ENCODE peak calls at places on chromosomes 4 and X, in eight cellular contexts. One of them, this sample, is unnamed.

GRCh38 chrX:54248309-54248708 is 65.3 kb upstream of the FAM120C start:
- DNase-seq in astrocyte: peak
- DNase-seq in lower leg skin: no peak
- DNase-seq in aorta: no peak
- DNase-seq in RWPE2: no peak
- DNase-seq in lower lobe of right lung: no peak
- DNase-seq in fibroblast of pulmonary artery: peak
- DNase-seq in bronchial epithelial cell: peak
- DNase-seq in this sample: no peak

GRCh38 chr4:23368081-23368697 is 521.7 kb downstream of the PPARGC1A start:
- DNase-seq in astrocyte: no peak
- DNase-seq in lower leg skin: no peak
- DNase-seq in aorta: no peak
- DNase-seq in RWPE2: no peak
- DNase-seq in lower lobe of right lung: no peak
- DNase-seq in fibroblast of pulmonary artery: no peak
- DNase-seq in bronchial epithelial cell: peak
- DNase-seq in this sample: no peak

GRCh38 chr4:95549246-95550138 is 719 bp upstream of the UNC5C start:
- DNase-seq in astrocyte: peak
- DNase-seq in lower leg skin: no peak
- DNase-seq in aorta: peak
- DNase-seq in RWPE2: no peak
- DNase-seq in lower lobe of right lung: peak
- DNase-seq in fibroblast of pulmonary artery: peak
- DNase-seq in bronchial epithelial cell: no peak
- DNase-seq in this sample: peak

GRCh38 chr4:144646523-144647094 is 653 bp downstream of the HHIP start:
- DNase-seq in astrocyte: no peak
- DNase-seq in lower leg skin: no peak
- DNase-seq in aorta: no peak
- DNase-seq in RWPE2: no peak
- DNase-seq in lower lobe of right lung: no peak
- DNase-seq in fibroblast of pulmonary artery: peak
- DNase-seq in bronchial epithelial cell: no peak
- DNase-seq in this sample: no peak

GRCh38 chr4:44927361-44928061 is 201.2 kb upstream of the GNPDA2 start:
- DNase-seq in astrocyte: peak
- DNase-seq in lower leg skin: no peak
- DNase-seq in aorta: no peak
- DNase-seq in RWPE2: no peak
- DNase-seq in lower lobe of right lung: no peak
- DNase-seq in fibroblast of pulmonary artery: peak
- DNase-seq in bronchial epithelial cell: peak
- DNase-seq in this sample: no peak

GRCh38 chr4:78672441-78672815 is 103.7 kb upstream of the BMP2K start:
- DNase-seq in astrocyte: no peak
- DNase-seq in lower leg skin: no peak
- DNase-seq in aorta: no peak
- DNase-seq in RWPE2: no peak
- DNase-seq in lower lobe of right lung: no peak
- DNase-seq in fibroblast of pulmonary artery: no peak
- DNase-seq in bronchial epithelial cell: no peak
- DNase-seq in this sample: no peak

GRCh38 chrX:2710041-2710471 is 19.0 kb downstream of the CD99 start:
- DNase-seq in astrocyte: peak
- DNase-seq in lower leg skin: no peak
- DNase-seq in aorta: no peak
- DNase-seq in RWPE2: no peak
- DNase-seq in lower lobe of right lung: no peak
- DNase-seq in fibroblast of pulmonary artery: peak
- DNase-seq in bronchial epithelial cell: peak
- DNase-seq in this sample: no peak

GRCh38 chr4:159837071-159837470 is 734.2 kb downstream of the RAPGEF2 start:
- DNase-seq in astrocyte: no peak
- DNase-seq in lower leg skin: no peak
- DNase-seq in aorta: no peak
- DNase-seq in RWPE2: no peak
- DNase-seq in lower lobe of right lung: no peak
- DNase-seq in fibroblast of pulmonary artery: no peak
- DNase-seq in bronchial epithelial cell: no peak
- DNase-seq in this sample: no peak

GRCh38 chr4:8471211-8471875 is 30.8 kb downstream of the TRMT44 start:
- DNase-seq in astrocyte: no peak
- DNase-seq in lower leg skin: no peak
- DNase-seq in aorta: no peak
- DNase-seq in RWPE2: no peak
- DNase-seq in lower lobe of right lung: no peak
- DNase-seq in fibroblast of pulmonary artery: no peak
- DNase-seq in bronchial epithelial cell: no peak
- DNase-seq in this sample: no peak

DNA sequence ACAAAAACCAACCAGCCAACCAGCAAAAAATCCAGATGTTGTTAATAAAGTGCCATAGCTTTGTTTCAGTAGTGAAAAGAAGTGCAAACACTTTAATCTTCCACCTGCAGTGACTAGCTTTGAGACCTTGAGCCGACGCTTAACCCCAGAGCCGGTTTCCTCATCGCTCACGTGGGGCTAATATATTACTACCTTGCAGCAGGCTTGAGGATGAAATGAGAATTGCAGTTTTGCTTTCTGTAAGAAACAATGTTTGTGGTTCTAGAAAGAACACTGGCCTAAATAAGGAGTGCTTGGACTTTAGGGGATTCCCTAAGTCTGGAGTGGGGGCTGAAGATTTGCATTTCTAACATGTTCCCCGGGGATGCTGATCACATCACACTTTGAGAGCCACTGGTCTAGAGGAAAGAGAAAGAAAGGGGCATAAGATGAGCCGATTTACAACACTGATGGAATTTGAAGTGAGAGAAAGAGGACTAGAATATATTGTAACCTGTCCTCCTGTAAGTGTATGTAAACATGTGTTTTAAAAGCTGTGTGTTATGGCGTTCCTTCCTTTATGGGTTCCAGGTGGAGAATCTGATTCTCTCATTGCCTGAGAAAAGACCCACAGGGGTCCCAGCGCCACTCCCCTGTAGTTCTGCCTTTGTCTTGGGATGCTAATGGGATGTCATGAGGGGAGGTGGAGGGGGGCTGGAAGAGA is 1.4 kb downstream of the FGF2 start:
- DNase-seq in astrocyte: peak
- DNase-seq in lower leg skin: peak
- DNase-seq in aorta: no peak
- DNase-seq in RWPE2: no peak
- DNase-seq in lower lobe of right lung: no peak
- DNase-seq in fibroblast of pulmonary artery: peak
- DNase-seq in bronchial epithelial cell: peak
- DNase-seq in this sample: peak
- H3K4me3 ChIP-seq in astrocyte: peak
- H3K4me3 ChIP-seq in lower leg skin: peak
- H3K4me3 ChIP-seq in aorta: peak
- H3K4me3 ChIP-seq in RWPE2: peak
- H3K4me3 ChIP-seq in lower lobe of right lung: peak
- H3K4me3 ChIP-seq in fibroblast of pulmonary artery: peak
- H3K4me3 ChIP-seq in bronchial epithelial cell: peak
- H3K4me3 ChIP-seq in this sample: peak

GRCh38 chrX:103614999-103615398 is 7.2 kb downstream of the TCEAL3 start:
- DNase-seq in astrocyte: peak
- DNase-seq in lower leg skin: no peak
- DNase-seq in aorta: no peak
- DNase-seq in RWPE2: no peak
- DNase-seq in lower lobe of right lung: no peak
- DNase-seq in fibroblast of pulmonary artery: no peak
- DNase-seq in bronchial epithelial cell: peak
- DNase-seq in this sample: no peak
- H3K4me3 ChIP-seq in astrocyte: no peak
- H3K4me3 ChIP-seq in lower leg skin: no peak
- H3K4me3 ChIP-seq in aorta: no peak
- H3K4me3 ChIP-seq in RWPE2: no peak
- H3K4me3 ChIP-seq in lower lobe of right lung: no peak
- H3K4me3 ChIP-seq in fibroblast of pulmonary artery: no peak
- H3K4me3 ChIP-seq in bronchial epithelial cell: no peak
- H3K4me3 ChIP-seq in this sample: no peak

GRCh38 chrX:78327370-78328048 is at the start of gene CYSLTR1:
- DNase-seq in astrocyte: no peak
- DNase-seq in lower leg skin: no peak
- DNase-seq in aorta: no peak
- DNase-seq in RWPE2: no peak
- DNase-seq in lower lobe of right lung: no peak
- DNase-seq in fibroblast of pulmonary artery: no peak
- DNase-seq in bronchial epithelial cell: no peak
- DNase-seq in this sample: no peak
- H3K4me3 ChIP-seq in astrocyte: no peak
- H3K4me3 ChIP-seq in lower leg skin: no peak
- H3K4me3 ChIP-seq in aorta: peak
- H3K4me3 ChIP-seq in RWPE2: no peak
- H3K4me3 ChIP-seq in lower lobe of right lung: peak
- H3K4me3 ChIP-seq in fibroblast of pulmonary artery: no peak
- H3K4me3 ChIP-seq in bronchial epithelial cell: no peak
- H3K4me3 ChIP-seq in this sample: no peak

GRCh38 chrX:155070038-155070437 is 898 bp downstream of the CMC4 start:
- DNase-seq in astrocyte: no peak
- DNase-seq in lower leg skin: no peak
- DNase-seq in aorta: no peak
- DNase-seq in RWPE2: no peak
- DNase-seq in lower lobe of right lung: no peak
- DNase-seq in fibroblast of pulmonary artery: no peak
- DNase-seq in bronchial epithelial cell: no peak
- DNase-seq in this sample: no peak

GRCh38 chrX:155071694-155072215 is 447 bp downstream of the BRCC3 start:
- DNase-seq in astrocyte: no peak
- DNase-seq in lower leg skin: no peak
- DNase-seq in aorta: no peak
- DNase-seq in RWPE2: no peak
- DNase-seq in lower lobe of right lung: no peak
- DNase-seq in fibroblast of pulmonary artery: no peak
- DNase-seq in bronchial epithelial cell: no peak
- DNase-seq in this sample: no peak

GRCh38 chrX:155070975-155071693 is at the start of the genes BRCC3, CMC4 and MTCP1:
- DNase-seq in astrocyte: peak
- DNase-seq in lower leg skin: peak
- DNase-seq in aorta: peak
- DNase-seq in RWPE2: peak
- DNase-seq in lower lobe of right lung: peak
- DNase-seq in fibroblast of pulmonary artery: peak
- DNase-seq in bronchial epithelial cell: peak
- DNase-seq in this sample: peak

GRCh38 chrX:155069414-155069813 is 1.5 kb downstream of the CMC4 start:
- DNase-seq in astrocyte: no peak
- DNase-seq in lower leg skin: no peak
- DNase-seq in aorta: no peak
- DNase-seq in RWPE2: no peak
- DNase-seq in lower lobe of right lung: no peak
- DNase-seq in fibroblast of pulmonary artery: no peak
- DNase-seq in bronchial epithelial cell: no peak
- DNase-seq in this sample: no peak

GRCh38 chrX:155070663-155070974 is 317 bp downstream of the CMC4 start:
- DNase-seq in astrocyte: no peak
- DNase-seq in lower leg skin: no peak
- DNase-seq in aorta: no peak
- DNase-seq in RWPE2: no peak
- DNase-seq in lower lobe of right lung: no peak
- DNase-seq in fibroblast of pulmonary artery: no peak
- DNase-seq in bronchial epithelial cell: no peak
- DNase-seq in this sample: no peak
- H3K4me3 ChIP-seq in astrocyte: peak
- H3K4me3 ChIP-seq in lower leg skin: peak
- H3K4me3 ChIP-seq in aorta: peak
- H3K4me3 ChIP-seq in RWPE2: peak
- H3K4me3 ChIP-seq in lower lobe of right lung: peak
- H3K4me3 ChIP-seq in fibroblast of pulmonary artery: peak
- H3K4me3 ChIP-seq in bronchial epithelial cell: peak
- H3K4me3 ChIP-seq in this sample: peak

DNA sequence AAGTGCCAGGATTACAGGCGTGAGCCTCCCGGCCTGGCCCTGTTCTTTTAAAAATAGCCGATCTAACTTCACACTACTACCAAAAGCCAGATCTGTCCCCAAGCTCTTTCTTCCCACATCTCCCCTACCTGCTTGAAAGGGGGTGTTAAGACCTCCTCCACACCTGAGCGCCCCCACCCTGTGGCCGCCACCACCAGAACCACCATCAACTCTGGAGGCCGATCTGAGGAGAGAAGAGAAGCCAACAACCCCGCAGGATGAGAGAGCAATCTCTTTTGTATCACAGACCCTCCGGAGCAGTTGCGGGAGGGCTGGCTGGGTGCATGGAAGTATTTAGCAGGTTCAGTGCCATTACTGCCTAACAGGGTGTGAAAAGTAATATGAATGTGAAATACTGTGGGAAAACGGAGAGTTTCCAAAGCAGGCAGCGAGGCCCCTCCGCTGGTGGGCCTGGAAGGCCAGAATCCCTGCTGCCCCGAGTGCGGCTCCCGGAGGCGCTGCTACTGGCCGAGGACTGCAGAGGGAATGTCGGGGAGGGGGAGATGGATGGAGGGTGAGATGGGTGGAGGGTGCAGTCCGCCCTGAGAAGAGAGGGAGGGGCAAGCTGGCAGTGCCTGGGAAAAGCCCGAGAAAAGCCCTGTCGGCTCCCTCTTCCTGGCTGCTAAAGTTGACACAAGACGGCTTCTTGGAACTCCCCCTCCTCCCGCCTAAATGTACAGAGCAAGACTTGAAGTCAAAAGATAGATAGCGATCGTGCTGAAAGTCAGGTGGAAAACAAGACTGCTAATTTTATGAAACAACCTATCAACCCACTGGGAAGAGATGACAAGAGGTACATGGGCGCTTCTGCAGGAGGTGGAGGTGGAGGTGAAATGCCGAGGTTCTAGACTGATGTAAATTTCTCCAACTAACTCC is 22.3 kb downstream of the HAND2 start:
- DNase-seq in astrocyte: no peak
- DNase-seq in lower leg skin: peak
- DNase-seq in aorta: no peak
- DNase-seq in RWPE2: no peak
- DNase-seq in lower lobe of right lung: no peak
- DNase-seq in fibroblast of pulmonary artery: no peak
- DNase-seq in bronchial epithelial cell: no peak
- DNase-seq in this sample: no peak
- H3K4me3 ChIP-seq in astrocyte: no peak
- H3K4me3 ChIP-seq in lower leg skin: no peak
- H3K4me3 ChIP-seq in aorta: no peak
- H3K4me3 ChIP-seq in RWPE2: no peak
- H3K4me3 ChIP-seq in lower lobe of right lung: no peak
- H3K4me3 ChIP-seq in fibroblast of pulmonary artery: no peak
- H3K4me3 ChIP-seq in bronchial epithelial cell: no peak
- H3K4me3 ChIP-seq in this sample: no peak

DNA sequence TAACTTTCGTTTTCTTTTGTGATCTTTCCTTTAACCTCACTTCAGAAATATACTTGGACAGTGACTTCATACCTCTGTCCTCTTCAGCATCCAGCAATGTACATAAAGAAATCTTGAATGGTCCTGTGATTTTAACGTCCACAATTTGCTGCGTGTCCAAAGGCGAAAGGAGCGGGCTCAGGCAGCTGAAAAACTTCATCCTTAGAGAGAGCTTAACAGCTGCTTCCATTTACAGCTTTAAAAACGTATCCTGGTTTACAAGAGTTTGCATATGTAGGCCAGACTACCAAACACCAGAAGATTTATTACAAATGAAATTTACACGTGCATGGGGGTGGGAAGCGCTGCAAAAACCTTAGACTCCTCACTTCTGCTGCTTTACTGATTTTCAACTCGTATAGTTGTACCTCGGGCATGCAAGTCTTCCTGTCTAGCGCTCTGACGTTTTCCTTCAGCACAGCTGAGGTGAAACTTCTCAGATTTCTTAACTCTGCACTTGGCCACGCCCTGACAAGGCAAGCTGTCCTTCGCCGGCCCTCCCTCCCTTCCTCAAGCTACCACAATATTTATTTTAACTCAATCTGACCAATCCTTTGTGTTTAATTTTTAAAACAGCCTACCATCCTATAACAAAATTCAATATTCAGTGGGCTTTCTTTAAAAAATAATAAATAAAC is 406.4 kb downstream of the FAM47A start:
- DNase-seq in astrocyte: no peak
- DNase-seq in lower leg skin: no peak
- DNase-seq in aorta: no peak
- DNase-seq in RWPE2: no peak
- DNase-seq in lower lobe of right lung: peak
- DNase-seq in fibroblast of pulmonary artery: peak
- DNase-seq in bronchial epithelial cell: peak
- DNase-seq in this sample: peak
- H3K4me3 ChIP-seq in astrocyte: peak
- H3K4me3 ChIP-seq in lower leg skin: no peak
- H3K4me3 ChIP-seq in aorta: peak
- H3K4me3 ChIP-seq in RWPE2: peak
- H3K4me3 ChIP-seq in lower lobe of right lung: peak
- H3K4me3 ChIP-seq in fibroblast of pulmonary artery: peak
- H3K4me3 ChIP-seq in bronchial epithelial cell: peak
- H3K4me3 ChIP-seq in this sample: peak